ENCODE peak calls at places on chromosome 14, in nine cellular contexts. V is ELR, P is head of caudate nucleus, R is kidney tubule cell, Y is midbrain, W is endodermal cell, H is H4, U is fibroblast of the aortic adventitia, E is left ventricle myocardium inferior. F is an unnamed sample.
A peak's percentile ranks its signal among the peaks of the same experiment; 100 is the strongest.

GRCh38 chr14:39843881-39844280 is 411.6 kb upstream of the FBXO33 start:
- DNase-seq in V (no peak), Y (no peak), E (no peak), U (no peak), R (no peak), H (no peak), P (no peak), W (no peak), F (no peak)

GRCh38 chr14:25056688-25057078 is 6.7 kb upstream of the STXBP6 start:
- DNase-seq in U (no peak), V (peak; percentile 4), P (peak; percentile 55), H (no peak), E (no peak), Y (peak; percentile 42), R (no peak), W (no peak), F (no peak)

GRCh38 chr14:103908580-103908979 is 19.7 kb upstream of the TDRD9 start:
- DNase-seq in R (peak; percentile 64), E (no peak), H (no peak), P (no peak), W (no peak), U (no peak), V (no peak), Y (no peak), F (no peak)

GRCh38 chr14:64696355-64696844 is 7.8 kb upstream of the PLEKHG3 start:
- DNase-seq in U (no peak), E (no peak), V (no peak), R (peak; percentile 65), P (no peak), Y (peak; percentile 17), W (peak; percentile 74), H (no peak), F (peak; percentile 32)

GRCh38 chr14:95023886-95024285 is 133.4 kb downstream of the DICER1 start:
- DNase-seq in E (no peak), V (peak; percentile 40), R (no peak), U (peak; percentile 38), H (peak; percentile 90), W (no peak), Y (no peak), P (no peak), F (peak; percentile 38)

GRCh38 chr14:49206832-49207231 is 379.3 kb downstream of the RPS29 start:
- DNase-seq in P (no peak), V (no peak), R (no peak), Y (no peak), W (no peak), E (no peak), H (no peak), U (no peak), F (no peak)

GRCh38 chr14:63853831-63854293 is 1.1 kb downstream of the SYNE2 start:
- DNase-seq in W (peak; percentile 66), V (peak; percentile 80), H (peak; percentile 66), R (peak; percentile 73), E (peak; percentile 26), P (peak; percentile 4), Y (no peak), U (peak; percentile 56), F (peak; percentile 75)

GRCh38 chr14:105056303-105056831 is 8.9 kb downstream of the GPR132 start:
- DNase-seq in R (no peak), U (no peak), V (no peak), Y (no peak), W (peak; percentile 65), P (no peak), H (no peak), E (no peak), F (no peak)

GRCh38 chr14:104639889-104640548 is 35.4 kb upstream of the TMEM179 start:
- DNase-seq in V (peak; percentile 73), E (peak; percentile 57), W (peak; percentile 95), Y (peak; percentile 77), U (peak; percentile 40), H (peak; percentile 56), R (peak; percentile 63), P (peak; percentile 81), F (peak; percentile 44)

GRCh38 chr14:58805605-58806358 is 168.0 kb downstream of the DACT1 start:
- DNase-seq in Y (no peak), P (no peak), V (no peak), W (no peak), R (no peak), H (peak; percentile 44), E (no peak), U (peak; percentile 91), F (no peak)

GRCh38 chr14:102316048-102316745 is 3.3 kb upstream of the ZNF839 start:
- DNase-seq in R (peak; percentile 58), H (peak; percentile 52), P (no peak), E (no peak), W (no peak), Y (no peak), U (peak; percentile 84), V (peak; percentile 65), F (peak; percentile 74)

GRCh38 chr14:35338731-35339405 is 46.7 kb downstream of the PSMA6 start:
- DNase-seq in E (no peak), H (no peak), W (no peak), V (no peak), U (no peak), P (no peak), R (no peak), Y (no peak), F (no peak)

GRCh38 chr14:74476607-74477006 is 16.5 kb downstream of the NPC2 start:
- DNase-seq in W (no peak), H (no peak), P (no peak), Y (no peak), R (no peak), U (no peak), V (no peak), E (no peak), F (no peak)

GRCh38 chr14:35789651-35790050 is 19.4 kb downstream of the RALGAPA1 start:
- DNase-seq in H (peak; percentile 59), W (no peak), R (peak; percentile 56), P (no peak), Y (no peak), U (no peak), E (no peak), V (peak; percentile 43), F (no peak)

GRCh38 chr14:96986701-96987474 is 189.7 kb downstream of the VRK1 start:
- DNase-seq in W (no peak), V (no peak), E (no peak), P (no peak), R (no peak), H (no peak), Y (no peak), U (no peak), F (no peak)

GRCh38 chr14:42437809-42438208 is 831.1 kb downstream of the LRFN5 start:
- DNase-seq in U (no peak), H (no peak), Y (no peak), E (no peak), V (peak; percentile 12), R (no peak), W (no peak), P (no peak), F (no peak)

GRCh38 chr14:96627811-96628775 is 125.9 kb downstream of the PAPOLA start:
- DNase-seq in W (peak; percentile 25), P (no peak), U (no peak), R (no peak), H (no peak), V (no peak), E (no peak), Y (no peak), F (peak; percentile 51)

GRCh38 chr14:96038920-96039632 is at the start of gene C14orf132:
- DNase-seq in E (peak; percentile 66), H (peak; percentile 30), P (peak; percentile 84), U (peak; percentile 51), R (peak; percentile 22), V (peak; percentile 73), Y (peak; percentile 69), W (peak; percentile 88), F (peak; percentile 72)

GRCh38 chr14:67833403-67833802 is 13.8 kb downstream of the RAD51B start:
- DNase-seq in E (no peak), U (no peak), V (no peak), W (no peak), P (no peak), Y (no peak), H (no peak), R (no peak), F (no peak)

GRCh38 chr14:104030958-104031357 is 54.5 kb upstream of the ASPG start:
- DNase-seq in W (no peak), E (no peak), V (no peak), R (no peak), P (no peak), U (no peak), H (no peak), Y (no peak), F (no peak)

GRCh38 chr14:55500219-55500701 is 59.8 kb upstream of the TBPL2 start:
- DNase-seq in R (no peak), U (no peak), V (no peak), P (no peak), E (no peak), Y (no peak), H (no peak), W (no peak), F (no peak)

GRCh38 chr14:54650331-54651017 is 83.5 kb downstream of the SAMD4A start:
- DNase-seq in V (peak; percentile 89), P (peak; percentile 41), E (no peak), Y (peak; percentile 36), W (peak; percentile 70), U (peak; percentile 70), R (peak; percentile 96), H (peak; percentile 29), F (peak; percentile 81)

GRCh38 chr14:100539766-100540140 is 47.5 kb downstream of the BEGAIN start:
- DNase-seq in R (no peak), W (no peak), E (no peak), P (no peak), V (no peak), H (no peak), Y (no peak), U (no peak), F (peak; percentile 53)

GRCh38 chr14:73787760-73788508 is 63.7 kb upstream of the PTGR2 start:
- DNase-seq in E (no peak), W (no peak), Y (no peak), R (peak; percentile 28), P (peak; percentile 21), H (no peak), V (peak; percentile 57), U (peak; percentile 62), F (no peak)

GRCh38 chr14:102778616-102779351 is 1.5 kb downstream of the TRAF3 start:
- DNase-seq in W (peak; percentile 32), U (peak; percentile 52), V (peak; percentile 45), Y (peak; percentile 15), H (no peak), R (no peak), E (no peak), P (peak; percentile 5), F (no peak)

GRCh38 chr14:58501214-58501816 is 73.8 kb downstream of the KIAA0586 start:
- DNase-seq in U (peak; percentile 92), Y (peak; percentile 54), R (peak; percentile 73), W (no peak), H (peak; percentile 62), P (peak; percentile 71), V (peak; percentile 79), E (no peak), F (no peak)

GRCh38 chr14:22319526-22320352 is 269.3 kb downstream of the DAD1 start:
- DNase-seq in H (peak; percentile 56), V (peak; percentile 51), E (no peak), R (peak; percentile 59), Y (peak; percentile 63), U (peak; percentile 73), P (peak; percentile 83), W (peak; percentile 82), F (peak; percentile 70)

GRCh38 chr14:97477353-97477752 is 680.2 kb downstream of the VRK1 start:
- DNase-seq in P (no peak), V (no peak), U (no peak), R (no peak), E (no peak), H (no peak), Y (no peak), W (no peak), F (no peak)

GRCh38 chr14:67168110-67168441 is 21.2 kb upstream of the GARIN2 start:
- DNase-seq in R (no peak), U (no peak), P (no peak), V (no peak), W (no peak), E (no peak), Y (no peak), H (no peak), F (no peak)